ENCODE peak calls at places on chromosomes 5 and 9, in five cellular contexts. T, U, L, M and G are unnamed samples.

GRCh38 chr9:32344551-32345182 is 39.8 kb upstream of the ACO1 start:
- DNase-seq in U (no peak), M (no peak), L (no peak), T (no peak), G (no peak)

GRCh38 chr9:98419260-98419603 is 163.8 kb upstream of the TBC1D2 start:
- DNase-seq in T (no peak), U (no peak), L (no peak), M (no peak), G (no peak)

GRCh38 chr5:117027384-117027783 is 452.8 kb upstream of the SEMA6A start:
- DNase-seq in L (no peak), M (no peak), T (no peak), U (no peak), G (no peak)

GRCh38 chr9:115739096-115739875 is 414.3 kb upstream of the PAPPA start:
- DNase-seq in T (no peak), U (no peak), M (no peak), L (no peak), G (no peak)

GRCh38 chr5:5069851-5070250 is 70.3 kb upstream of the ADAMTS16 start:
- DNase-seq in U (no peak), L (no peak), T (no peak), M (no peak), G (no peak)

GRCh38 chr5:124599048-124599973 is 147.1 kb downstream of the ZNF608 start:
- DNase-seq in M (peak; percentile 84), T (no peak), U (no peak), L (peak; percentile 54), G (peak; percentile 99)

GRCh38 chr9:27400334-27400875 is 103.5 kb upstream of the EQTN start:
- DNase-seq in L (no peak), U (no peak), M (no peak), T (no peak), G (no peak)

GRCh38 chr5:167057665-167058064 is 1233.8 kb upstream of the WWC1 start:
- DNase-seq in T (no peak), M (no peak), U (no peak), L (no peak), G (no peak)

GRCh38 chr9:113523421-113524141 is 60.1 kb downstream of the RGS3 start:
- DNase-seq in M (no peak), T (no peak), U (peak; percentile 11), L (no peak), G (no peak)

GRCh38 chr5:33309780-33310345 is 130.9 kb upstream of the TARS1 start:
- DNase-seq in U (no peak), M (no peak), L (no peak), T (no peak), G (no peak)

GRCh38 chr5:56328753-56329560 is 95.8 kb upstream of the ANKRD55 start:
- DNase-seq in U (no peak), T (no peak), L (no peak), M (no peak), G (no peak)

GRCh38 chr5:6578676-6579343 is 54.0 kb downstream of the NSUN2 start:
- DNase-seq in U (no peak), T (no peak), M (no peak), L (no peak), G (no peak)

GRCh38 chr5:81027481-81028058 is 67.4 kb downstream of the RASGRF2 start:
- DNase-seq in M (no peak), U (no peak), L (no peak), T (no peak), G (no peak)

GRCh38 chr9:12718482-12719026 is 25.4 kb downstream of the TYRP1 start:
- DNase-seq in M (no peak), T (no peak), L (peak; percentile 33), U (peak; percentile 25), G (no peak)

GRCh38 chr5:13913962-13914361 is 30.5 kb downstream of the DNAH5 start:
- DNase-seq in L (no peak), M (no peak), U (no peak), T (no peak), G (no peak)

GRCh38 chr5:42677156-42677842 is 79.3 kb upstream of the CCDC152 start:
- DNase-seq in M (no peak), L (no peak), T (no peak), U (no peak), G (no peak)

GRCh38 chr9:80059191-80059590 is 487.4 kb downstream of the TLE4 start:
- DNase-seq in U (no peak), L (no peak), M (no peak), T (no peak), G (no peak)

GRCh38 chr9:15834541-15834940 is 281.7 kb downstream of the CCDC171 start:
- DNase-seq in M (peak; percentile 33), U (no peak), L (peak; percentile 44), T (no peak), G (peak; percentile 51)

GRCh38 chr5:135364416-135365262 is 34.4 kb downstream of the MACROH2A1 start:
- DNase-seq in U (no peak), M (no peak), L (no peak), T (no peak), G (no peak)

GRCh38 chr5:53478411-53479044 is 1.9 kb upstream of the FST start:
- DNase-seq in T (peak; percentile 75), U (no peak), L (no peak), M (peak; percentile 37), G (no peak)

GRCh38 chr9:94245651-94246050 is 13.4 kb upstream of the ZNF169 start:
- DNase-seq in L (no peak), M (no peak), T (no peak), U (no peak), G (no peak)

GRCh38 chr5:172144291-172144815 is 43.7 kb downstream of the STK10 start:
- DNase-seq in U (no peak), M (no peak), T (no peak), L (peak; percentile 75), G (no peak)

GRCh38 chr5:2303391-2304100 is 420.8 kb upstream of the IRX4 start:
- DNase-seq in T (no peak), U (no peak), M (no peak), L (no peak), G (no peak)

GRCh38 chr9:23254404-23255184 is 571.4 kb downstream of the ELAVL2 start:
- DNase-seq in L (no peak), M (no peak), U (no peak), T (no peak), G (no peak)

DNA sequence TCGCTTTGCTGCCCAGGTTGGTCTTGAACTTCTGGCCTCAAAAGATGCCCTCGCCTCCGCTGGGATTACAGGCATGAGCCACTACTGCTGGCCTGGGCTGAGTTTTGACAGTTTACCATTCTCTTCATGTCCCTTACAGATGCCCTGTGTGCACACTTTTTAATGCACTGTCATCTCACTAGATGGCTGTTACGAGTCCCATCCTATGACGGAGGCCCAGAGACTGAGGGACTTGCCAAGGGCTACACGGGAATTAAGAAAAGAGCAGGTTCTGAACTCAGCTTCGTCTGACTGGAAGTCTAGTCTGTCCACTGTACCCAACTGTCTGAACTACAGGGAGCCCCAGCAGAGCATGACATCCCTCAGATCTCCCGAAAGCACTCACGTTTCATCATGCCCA is 63.9 kb downstream of the ARHGEF37 start:
- DNase-seq in U (no peak), T (no peak), L (no peak), M (no peak), G (no peak)
- TF ChIP-seq CTCF in U (no peak), T (no peak), L (peak; percentile 22), M (no peak), G (no peak)

DNA sequence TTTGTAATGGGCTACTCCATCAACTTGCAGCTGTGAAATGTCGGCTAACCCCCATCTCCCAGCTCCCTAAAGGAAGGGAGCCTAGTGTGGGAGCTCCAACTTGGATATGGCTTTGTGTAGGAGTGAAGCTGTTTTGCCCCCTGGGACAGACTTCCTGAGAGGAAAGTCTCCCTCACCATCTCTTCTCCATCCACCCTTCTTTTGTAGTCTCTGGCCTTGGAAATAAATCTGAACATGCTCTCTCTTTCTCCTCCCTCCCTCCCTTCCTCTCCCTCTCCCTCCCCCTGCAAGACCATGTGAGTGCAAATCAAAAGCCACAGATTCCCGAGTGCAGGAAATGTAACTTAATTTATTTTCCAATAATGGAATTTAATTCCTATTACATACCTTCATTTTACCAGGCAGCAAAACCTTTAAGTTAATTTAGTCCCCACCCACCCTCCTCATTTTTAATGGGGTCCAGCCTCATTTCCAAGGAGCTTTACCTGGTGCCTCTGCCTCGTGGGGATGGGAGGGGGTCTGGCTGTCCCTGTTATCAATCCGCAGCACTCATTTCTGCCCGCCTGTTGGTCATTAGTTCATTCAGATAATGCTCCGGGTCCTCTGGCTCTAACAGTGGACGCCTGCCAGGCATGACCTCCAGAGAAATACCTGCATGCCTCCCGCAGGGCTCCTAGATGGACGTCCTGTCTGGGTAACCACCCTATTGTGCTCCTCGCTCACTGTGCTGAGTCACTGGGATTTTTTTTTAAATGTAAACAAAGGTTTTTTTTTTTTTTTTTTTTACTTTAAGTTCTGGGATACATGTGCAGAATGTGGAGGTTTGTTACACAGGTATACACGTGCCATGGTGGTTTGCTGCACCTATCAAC is 122.8 kb upstream of the TAF11L2 start:
- DNase-seq in T (no peak), L (peak; percentile 85), M (peak; percentile 32), U (no peak), G (no peak)
- H3K4me3 ChIP-seq in T (no peak overlapping the region), L (no peak overlapping the region), M (no peak overlapping the region), U (no peak overlapping the region), G (no peak overlapping the region)

GRCh38 chr9:104783588-104783987 is 19.7 kb downstream of the NIPSNAP3B start:
- DNase-seq in T (no peak), L (no peak), M (no peak), U (no peak), G (no peak)

GRCh38 chr9:104778802-104779201 is 14.9 kb downstream of the NIPSNAP3B start:
- DNase-seq in T (no peak), U (no peak), L (no peak), M (no peak), G (no peak)

GRCh38 chr9:104779946-104780539 is 16.1 kb downstream of the NIPSNAP3B start:
- DNase-seq in T (no peak), U (no peak), M (no peak), L (no peak), G (no peak)

GRCh38 chr9:104779334-104779733 is 15.4 kb downstream of the NIPSNAP3B start:
- DNase-seq in U (no peak), T (no peak), L (no peak), M (no peak), G (no peak)

GRCh38 chr9:104780796-104781395 is 17.0 kb downstream of the NIPSNAP3B start:
- DNase-seq in U (peak; percentile 21), M (no peak), T (no peak), L (no peak), G (peak; percentile 0)
- TF ChIP-seq CTCF in U (peak; percentile 55), M (no peak), T (peak; percentile 22), L (peak; percentile 54), G (peak; percentile 46)

DNA sequence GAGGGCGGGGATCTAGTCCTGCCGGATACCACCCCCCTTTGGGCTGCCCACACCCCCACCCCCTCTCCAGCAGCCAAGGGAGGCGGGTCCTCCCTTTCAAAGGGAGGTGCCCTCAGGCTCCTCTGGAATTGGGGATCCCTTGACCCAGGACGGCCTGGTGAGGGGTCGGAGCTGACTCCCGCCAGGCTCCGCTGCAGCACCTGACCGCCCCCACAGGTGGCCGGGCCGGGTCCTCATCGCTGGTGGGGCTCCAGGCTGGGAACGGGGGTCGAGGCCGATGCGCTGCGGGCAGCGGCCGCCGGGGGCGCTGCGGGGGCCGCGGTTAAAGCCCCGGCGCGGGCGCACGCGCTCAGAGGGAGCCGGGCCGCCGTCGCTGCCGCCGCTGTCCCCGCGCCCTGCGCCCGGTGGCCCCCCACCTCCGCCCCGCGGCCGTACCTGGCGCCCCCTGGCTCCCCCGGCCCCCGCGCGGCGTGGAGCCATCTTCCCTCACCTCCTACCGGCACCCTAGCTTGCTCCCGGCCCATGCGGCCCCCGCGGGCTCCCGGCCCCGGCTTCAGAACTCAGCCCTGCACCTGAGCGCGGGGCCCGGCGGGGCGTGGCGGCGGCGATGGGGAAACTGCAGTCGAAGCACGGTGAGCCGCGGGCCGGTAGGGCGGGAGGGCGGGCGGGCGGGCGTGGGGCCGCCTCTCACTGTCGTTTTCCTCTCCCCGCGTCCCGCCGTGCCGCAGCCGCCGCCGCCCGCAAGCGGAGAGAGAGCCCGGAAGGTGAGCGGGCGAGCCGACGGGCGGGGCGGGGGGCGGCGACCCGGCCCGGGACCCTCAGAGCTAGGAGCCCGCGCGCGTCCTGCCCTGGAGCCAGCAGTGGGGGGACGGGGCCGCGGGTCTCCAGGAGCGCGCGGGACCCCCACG is at the start of gene NKD2:
- DNase-seq in U (no peak), T (peak; percentile 76), M (peak; percentile 54), L (peak; percentile 70), G (no peak)
- H3K4me3 ChIP-seq in U (no peak within 1 kb of the TSS), T (no peak within 1 kb of the TSS), M (no peak within 1 kb of the TSS), L (peak within 1 kb of the TSS; percentile 29), G (no peak within 1 kb of the TSS)